ENCODE peak calls at places on chromosomes 16 and 17, in six cellular contexts. One of them, this sample, is unnamed.

GRCh38 chr16:19935696-19936095 is 51.0 kb upstream of the GPRC5B start:
- DNase-seq in HEK293T: no peak
- DNase-seq in brain microvascular endothelial cell: no peak
- DNase-seq in nucleus accumbens: no peak
- DNase-seq in SW480: no peak
- DNase-seq in MCF 10A: no peak
- DNase-seq in this sample: no peak

GRCh38 chr17:76585649-76586593 is at the start of gene ST6GALNAC2:
- DNase-seq in HEK293T: peak
- DNase-seq in brain microvascular endothelial cell: no peak
- DNase-seq in nucleus accumbens: peak
- DNase-seq in SW480: peak
- DNase-seq in MCF 10A: peak
- DNase-seq in this sample: peak

GRCh38 chr16:19879241-19879792 is 5.3 kb downstream of the GPRC5B start:
- DNase-seq in HEK293T: no peak
- DNase-seq in brain microvascular endothelial cell: no peak
- DNase-seq in nucleus accumbens: no peak
- DNase-seq in SW480: peak
- DNase-seq in MCF 10A: no peak
- DNase-seq in this sample: peak

GRCh38 chr17:70070297-70071027 is 4.6 kb upstream of the KCNJ16 start:
- DNase-seq in HEK293T: no peak
- DNase-seq in brain microvascular endothelial cell: no peak
- DNase-seq in nucleus accumbens: no peak
- DNase-seq in SW480: no peak
- DNase-seq in MCF 10A: no peak
- DNase-seq in this sample: no peak

GRCh38 chr16:17403859-17404545 is 66.8 kb downstream of the XYLT1 start:
- DNase-seq in HEK293T: no peak
- DNase-seq in brain microvascular endothelial cell: no peak
- DNase-seq in nucleus accumbens: no peak
- DNase-seq in SW480: no peak
- DNase-seq in MCF 10A: no peak
- DNase-seq in this sample: no peak

GRCh38 chr16:66878067-66878466 is 2.2 kb upstream of the PDP2 start:
- DNase-seq in HEK293T: no peak
- DNase-seq in brain microvascular endothelial cell: no peak
- DNase-seq in nucleus accumbens: no peak
- DNase-seq in SW480: no peak
- DNase-seq in MCF 10A: no peak
- DNase-seq in this sample: no peak

GRCh38 chr17:82905130-82905529 is 65.3 kb upstream of the ZNF750 start:
- DNase-seq in HEK293T: no peak
- DNase-seq in brain microvascular endothelial cell: no peak
- DNase-seq in nucleus accumbens: no peak
- DNase-seq in SW480: no peak
- DNase-seq in MCF 10A: no peak
- DNase-seq in this sample: no peak

GRCh38 chr16:87303431-87303930 is 13.7 kb downstream of the C16orf95 start:
- DNase-seq in HEK293T: no peak
- DNase-seq in brain microvascular endothelial cell: peak
- DNase-seq in nucleus accumbens: no peak
- DNase-seq in SW480: peak
- DNase-seq in MCF 10A: no peak
- DNase-seq in this sample: no peak

GRCh38 chr17:27533874-27534815 is 77.9 kb downstream of the KSR1 start:
- DNase-seq in HEK293T: no peak
- DNase-seq in brain microvascular endothelial cell: peak
- DNase-seq in nucleus accumbens: no peak
- DNase-seq in SW480: no peak
- DNase-seq in MCF 10A: peak
- DNase-seq in this sample: no peak

GRCh38 chr16:9895817-9896216 is 286.4 kb downstream of the GRIN2A start:
- DNase-seq in HEK293T: no peak
- DNase-seq in brain microvascular endothelial cell: no peak
- DNase-seq in nucleus accumbens: no peak
- DNase-seq in SW480: no peak
- DNase-seq in MCF 10A: no peak
- DNase-seq in this sample: no peak

GRCh38 chr16:22670044-22670536 is 143.9 kb upstream of the HS3ST2 start:
- DNase-seq in HEK293T: no peak
- DNase-seq in brain microvascular endothelial cell: no peak
- DNase-seq in nucleus accumbens: no peak
- DNase-seq in SW480: no peak
- DNase-seq in MCF 10A: no peak
- DNase-seq in this sample: no peak

GRCh38 chr16:12087901-12088364 is 111.4 kb downstream of the SNX29 start:
- DNase-seq in HEK293T: no peak
- DNase-seq in brain microvascular endothelial cell: no peak
- DNase-seq in nucleus accumbens: no peak
- DNase-seq in SW480: peak
- DNase-seq in MCF 10A: no peak
- DNase-seq in this sample: no peak

GRCh38 chr17:74212913-74213791 is at the start of gene TTYH2:
- DNase-seq in HEK293T: peak
- DNase-seq in brain microvascular endothelial cell: peak
- DNase-seq in nucleus accumbens: peak
- DNase-seq in SW480: peak
- DNase-seq in MCF 10A: peak
- DNase-seq in this sample: peak

GRCh38 chr17:5413682-5414081 is 5.8 kb downstream of the NUP88 start:
- DNase-seq in HEK293T: no peak
- DNase-seq in brain microvascular endothelial cell: peak
- DNase-seq in nucleus accumbens: no peak
- DNase-seq in SW480: peak
- DNase-seq in MCF 10A: peak
- DNase-seq in this sample: peak

GRCh38 chr16:21021316-21021715 is 120.7 kb downstream of the LYRM1 start:
- DNase-seq in HEK293T: no peak
- DNase-seq in brain microvascular endothelial cell: no peak
- DNase-seq in nucleus accumbens: no peak
- DNase-seq in SW480: no peak
- DNase-seq in MCF 10A: no peak
- DNase-seq in this sample: no peak

GRCh38 chr16:53651357-53651756 is 52.3 kb downstream of the RPGRIP1L start:
- DNase-seq in HEK293T: no peak
- DNase-seq in brain microvascular endothelial cell: no peak
- DNase-seq in nucleus accumbens: no peak
- DNase-seq in SW480: no peak
- DNase-seq in MCF 10A: no peak
- DNase-seq in this sample: no peak

GRCh38 chr16:4890686-4891085 is 43.4 kb downstream of the UBN1 start:
- DNase-seq in HEK293T: no peak
- DNase-seq in brain microvascular endothelial cell: no peak
- DNase-seq in nucleus accumbens: no peak
- DNase-seq in SW480: no peak
- DNase-seq in MCF 10A: no peak
- DNase-seq in this sample: no peak